ENCODE peak calls at places on chromosomes 13 and 19, in six cellular contexts. N is breast epithelium, W is HepG2, G is PC-9, D is hepatocyte, J is Peyer's patch. R is an unnamed sample.
A peak's percentile ranks its signal among the peaks of the same experiment; 100 is the strongest.

GRCh38 chr13:112074139-112074710 is 7.3 kb downstream of the SOX1 start:
- DNase-seq in N (no peak), G (no peak), J (no peak), D (no peak), W (no peak), R (no peak)

GRCh38 chr19:34350161-34350561 is 14.8 kb upstream of the GPI start:
- DNase-seq in G (no peak), W (no peak), D (no peak), N (no peak), J (no peak), R (no peak)

GRCh38 chr13:113859311-113860050 is 4.4 kb downstream of the GAS6 start:
- DNase-seq in J (peak; percentile 43), D (no peak), N (no peak), W (no peak), G (no peak), R (no peak)

GRCh38 chr13:66665991-66666390 is 564.1 kb downstream of the PCDH9 start:
- DNase-seq in G (no peak), D (peak; percentile 67), W (no peak), J (no peak), N (peak; percentile 65), R (peak; percentile 23)

GRCh38 chr13:23599083-23599925 is 29.1 kb downstream of the TNFRSF19 start:
- DNase-seq in G (peak; percentile 60), N (no peak), J (no peak), D (peak; percentile 66), W (peak; percentile 95), R (peak; percentile 65)

GRCh38 chr13:20049558-20050473 is 91.3 kb downstream of the ZMYM2 start:
- DNase-seq in D (no peak), G (peak; percentile 51), J (no peak), W (peak; percentile 9), N (no peak), R (no peak)

GRCh38 chr13:36395280-36395679 is 37.0 kb upstream of the CCNA1 start:
- DNase-seq in D (peak; percentile 50), G (peak; percentile 47), N (no peak), W (peak; percentile 5), J (no peak), R (no peak)

GRCh38 chr13:35923347-35923746 is 207.8 kb downstream of the DCLK1 start:
- DNase-seq in N (no peak), G (peak; percentile 86), J (no peak), D (no peak), W (no peak), R (peak; percentile 14)

GRCh38 chr13:102569488-102569887 is 27.3 kb upstream of the TPP2 start:
- DNase-seq in N (no peak), J (no peak), D (no peak), G (no peak), W (no peak), R (no peak)

GRCh38 chr13:112105244-112105681 is 38.3 kb downstream of the SOX1 start:
- DNase-seq in G (no peak), D (no peak), J (no peak), N (no peak), W (no peak), R (no peak)

GRCh38 chr19:18010149-18010548 is 2.2 kb downstream of the ARRDC2 start:
- DNase-seq in D (no peak), W (no peak), G (no peak), J (no peak), N (no peak), R (no peak)

GRCh38 chr13:74346960-74347359 is 212.8 kb upstream of the KLF12 start:
- DNase-seq in W (no peak), J (no peak), G (no peak), D (no peak), N (no peak), R (no peak)

GRCh38 chr13:51361111-51361510 is 21.6 kb downstream of the SERPINE3 start:
- DNase-seq in J (no peak), N (no peak), W (no peak), D (no peak), G (no peak), R (no peak)

GRCh38 chr13:20609145-20609544 is 42.2 kb downstream of the IFT88 start:
- DNase-seq in D (no peak), W (no peak), G (no peak), N (no peak), J (no peak), R (no peak)

GRCh38 chr13:113404366-113404722 is 40.4 kb upstream of the GRTP1 start:
- DNase-seq in D (no peak), N (no peak), J (peak; percentile 38), G (no peak), W (no peak), R (no peak)

GRCh38 chr19:53872762-53873161 is 5.1 kb downstream of the MYADM start:
- DNase-seq in D (no peak), J (no peak), W (no peak), G (peak; percentile 36), N (no peak), R (no peak)

GRCh38 chr19:56837492-56837891 is 3.0 kb downstream of the PEG3 start:
- DNase-seq in N (peak; percentile 70), D (no peak), W (peak; percentile 28), G (no peak), J (no peak), R (no peak)

GRCh38 chr13:80962173-80962572 is 621.2 kb upstream of the SPRY2 start:
- DNase-seq in D (no peak), W (no peak), J (no peak), N (no peak), G (no peak), R (no peak)

GRCh38 chr13:99136427-99136954 is 64.2 kb upstream of the UBAC2 start:
- DNase-seq in W (no peak), J (no peak), D (no peak), N (no peak), G (no peak), R (no peak)

GRCh38 chr13:99845136-99845874 is 126.3 kb downstream of the ZIC5 start:
- DNase-seq in D (no peak), W (no peak), G (no peak), J (no peak), N (no peak), R (no peak)

GRCh38 chr13:92901739-92902138 is 324.9 kb upstream of the GPC6 start:
- DNase-seq in G (no peak), J (no peak), D (no peak), W (no peak), N (no peak), R (no peak)

GRCh38 chr19:35727956-35728706 is 10.3 kb downstream of the KMT2B start:
- DNase-seq in N (no peak), W (no peak), G (no peak), J (no peak), D (no peak), R (no peak)

GRCh38 chr13:89673789-89674311 is 1673.6 kb upstream of the MIR17HG start:
- DNase-seq in D (no peak), G (no peak), J (no peak), W (no peak), N (no peak), R (no peak)

GRCh38 chr13:51549050-51549449 is 35.2 kb upstream of the WDFY2 start:
- DNase-seq in J (no peak), D (peak; percentile 32), N (no peak), G (peak; percentile 52), W (peak; percentile 33), R (no peak)

GRCh38 chr13:42181381-42181953 is 90.5 kb upstream of the AKAP11 start:
- DNase-seq in N (no peak), W (no peak), J (no peak), D (peak; percentile 12), G (no peak), R (no peak)

DNA sequence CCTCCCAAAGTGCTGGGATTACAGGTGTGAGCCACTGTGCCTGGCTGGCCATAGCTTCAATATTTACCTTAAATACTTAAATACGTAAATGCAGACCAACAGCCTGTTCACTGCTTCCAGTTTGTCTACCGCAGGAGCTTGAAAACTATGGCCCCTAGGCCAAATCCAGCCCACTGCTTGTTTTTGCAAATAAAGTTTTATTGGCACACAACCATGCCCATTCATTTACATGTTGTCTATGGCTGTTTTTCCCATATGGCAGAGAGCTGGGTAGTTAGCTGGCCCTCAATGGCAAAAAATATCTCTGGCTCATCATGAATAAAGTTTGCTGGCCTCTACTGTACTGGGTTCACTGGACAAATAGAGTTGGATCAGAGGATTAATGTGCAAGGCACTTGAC is 11.8 kb downstream of the PRR12 start:
- DNase-seq in G (peak; percentile 17), W (no peak), N (no peak), D (no peak), J (no peak), R (no peak)
- H3K4me1 ChIP-seq in G (no peaks in the 10 kb centered on the region), W (peaks cover 4% of the 10 kb centered on the region), N (no peaks in the 10 kb centered on the region), D (no peaks in the 10 kb centered on the region), J (no peaks in the 10 kb centered on the region), R (no peaks in the 10 kb centered on the region)

DNA sequence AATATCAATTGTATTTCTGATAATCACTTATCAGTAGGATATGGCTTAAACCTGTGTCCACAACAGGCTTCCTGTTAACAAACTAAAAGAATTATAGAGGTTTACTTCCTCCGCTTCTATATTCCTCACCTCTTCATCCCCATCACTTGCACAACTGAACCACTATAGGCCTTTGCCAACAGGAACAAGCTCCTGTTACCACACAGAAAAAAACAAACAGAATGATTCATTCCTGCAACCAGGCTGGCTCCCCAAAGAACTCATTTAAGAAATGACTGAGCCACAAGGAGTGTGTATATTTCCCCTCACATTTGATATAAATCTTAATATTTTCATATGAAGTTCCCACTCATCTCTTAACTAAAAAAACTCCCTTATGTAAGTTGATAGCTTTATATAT is 367.0 kb downstream of the SLITRK1 start:
- DNase-seq in W (no peak), J (no peak), G (no peak), N (no peak), D (no peak), R (no peak)
- H3K4me1 ChIP-seq in W (no peaks in the 10 kb centered on the region), J (no peaks in the 10 kb centered on the region), G (no peaks in the 10 kb centered on the region), N (no peaks in the 10 kb centered on the region), D (no peaks in the 10 kb centered on the region), R (no peaks in the 10 kb centered on the region)

GRCh38 chr19:15321739-15322138 is 10.6 kb downstream of the BRD4 start:
- DNase-seq in G (no peak), J (no peak), N (no peak), D (no peak), W (no peak), R (no peak)
- H3K4me1 ChIP-seq in G (peaks cover 45% of the 10 kb centered on the region), J (peaks cover 86% of the 10 kb centered on the region), N (peaks cover 59% of the 10 kb centered on the region), D (peaks cover 63% of the 10 kb centered on the region), W (peaks cover 92% of the 10 kb centered on the region), R (peaks cover 30% of the 10 kb centered on the region)

GRCh38 chr19:16893686-16893990 is 4.8 kb downstream of the F2RL3 start:
- DNase-seq in N (no peak), D (no peak), W (no peak), G (no peak), J (no peak), R (no peak)

GRCh38 chr19:16892868-16893685 is 4.3 kb downstream of the F2RL3 start:
- DNase-seq in G (no peak), D (no peak), J (no peak), W (no peak), N (no peak), R (no peak)

GRCh38 chr19:16895467-16896097 is 6.8 kb downstream of the F2RL3 start:
- DNase-seq in G (no peak), N (no peak), J (no peak), D (no peak), W (no peak), R (no peak)

GRCh38 chr19:16892438-16892837 is 3.6 kb downstream of the F2RL3 start:
- DNase-seq in D (no peak), W (no peak), G (no peak), J (no peak), N (no peak), R (no peak)

DNA sequence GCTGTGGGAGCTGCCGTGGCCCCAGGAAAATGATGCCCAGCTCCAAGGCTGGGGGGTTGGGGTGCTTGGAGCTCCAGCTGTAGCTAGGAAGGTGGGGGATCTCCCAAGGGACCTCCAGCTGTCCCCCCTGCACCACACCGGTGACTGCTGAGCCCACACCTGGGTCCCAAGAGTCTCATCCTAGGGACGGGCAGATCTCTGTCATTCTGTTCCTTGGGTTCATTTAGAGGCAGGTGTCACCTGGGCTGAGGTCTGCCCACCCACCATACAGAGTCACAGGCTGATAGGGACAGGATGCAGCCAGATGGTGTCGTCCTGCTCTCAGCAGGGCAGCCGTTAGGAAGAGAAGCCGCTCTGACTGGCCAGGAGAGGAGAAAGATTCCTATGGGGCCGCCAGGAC is 5.3 kb downstream of the F2RL3 start:
- DNase-seq in G (no peak), N (no peak), W (no peak), J (no peak), D (no peak), R (no peak)
- H3K4me1 ChIP-seq in G (peaks cover 3% of the 10 kb centered on the region), N (no peaks in the 10 kb centered on the region), W (peaks cover 45% of the 10 kb centered on the region), J (peaks cover 29% of the 10 kb centered on the region), D (peaks cover 3% of the 10 kb centered on the region), R (no peaks in the 10 kb centered on the region)

R was measured in foreskin keratinocyte.